ENCODE peak calls at places on chromosome 1, in eight cellular contexts. One of them, this sample, is unnamed.

GRCh38 chr1:228314315-228314657 is 92.3 kb downstream of the TRIM11 start:
- DNase-seq in EH: no peak
- DNase-seq in NCI-H2081: no peak
- DNase-seq in AG08396: no peak
- DNase-seq in ascending aorta: peak
- DNase-seq in Panc1: no peak
- DNase-seq in dorsolateral prefrontal cortex: no peak
- DNase-seq in stimulated activated CD4-positive, alpha-beta T cell treated with anti-CD3 and anti-CD28 coated beads, Interleukin-1b, Interleukin-23, amount 100 ng/mL, for 4 hours: no peak
- DNase-seq in this sample: no peak

GRCh38 chr1:244970236-244970652 is 105.9 kb upstream of the HNRNPU start:
- DNase-seq in EH: peak
- DNase-seq in NCI-H2081: peak
- DNase-seq in AG08396: no peak
- DNase-seq in ascending aorta: peak
- DNase-seq in Panc1: no peak
- DNase-seq in dorsolateral prefrontal cortex: no peak
- DNase-seq in stimulated activated CD4-positive, alpha-beta T cell treated with anti-CD3 and anti-CD28 coated beads, Interleukin-1b, Interleukin-23, amount 100 ng/mL, for 4 hours: no peak
- DNase-seq in this sample: peak

GRCh38 chr1:153540394-153541361 is at the start of gene S100A5:
- DNase-seq in EH: peak
- DNase-seq in NCI-H2081: no peak
- DNase-seq in AG08396: no peak
- DNase-seq in ascending aorta: no peak
- DNase-seq in Panc1: no peak
- DNase-seq in dorsolateral prefrontal cortex: no peak
- DNase-seq in stimulated activated CD4-positive, alpha-beta T cell treated with anti-CD3 and anti-CD28 coated beads, Interleukin-1b, Interleukin-23, amount 100 ng/mL, for 4 hours: peak
- DNase-seq in this sample: peak

GRCh38 chr1:109931189-109931672 is 20.6 kb downstream of the CSF1 start:
- DNase-seq in EH: peak
- DNase-seq in NCI-H2081: no peak
- DNase-seq in AG08396: peak
- DNase-seq in ascending aorta: peak
- DNase-seq in Panc1: no peak
- DNase-seq in dorsolateral prefrontal cortex: no peak
- DNase-seq in stimulated activated CD4-positive, alpha-beta T cell treated with anti-CD3 and anti-CD28 coated beads, Interleukin-1b, Interleukin-23, amount 100 ng/mL, for 4 hours: no peak
- DNase-seq in this sample: peak

GRCh38 chr1:111399792-111400610 is 27.5 kb downstream of the OVGP1 start:
- DNase-seq in EH: peak
- DNase-seq in NCI-H2081: peak
- DNase-seq in AG08396: peak
- DNase-seq in ascending aorta: peak
- DNase-seq in Panc1: peak
- DNase-seq in dorsolateral prefrontal cortex: no peak
- DNase-seq in stimulated activated CD4-positive, alpha-beta T cell treated with anti-CD3 and anti-CD28 coated beads, Interleukin-1b, Interleukin-23, amount 100 ng/mL, for 4 hours: peak
- DNase-seq in this sample: peak

GRCh38 chr1:180131510-180131909 is 23.2 kb upstream of the QSOX1 start:
- DNase-seq in EH: peak
- DNase-seq in NCI-H2081: no peak
- DNase-seq in AG08396: peak
- DNase-seq in ascending aorta: no peak
- DNase-seq in Panc1: no peak
- DNase-seq in dorsolateral prefrontal cortex: no peak
- DNase-seq in stimulated activated CD4-positive, alpha-beta T cell treated with anti-CD3 and anti-CD28 coated beads, Interleukin-1b, Interleukin-23, amount 100 ng/mL, for 4 hours: no peak
- DNase-seq in this sample: peak

GRCh38 chr1:64550505-64550904 is 80.6 kb downstream of the CACHD1 start:
- DNase-seq in EH: no peak
- DNase-seq in NCI-H2081: no peak
- DNase-seq in AG08396: no peak
- DNase-seq in ascending aorta: no peak
- DNase-seq in Panc1: no peak
- DNase-seq in dorsolateral prefrontal cortex: no peak
- DNase-seq in stimulated activated CD4-positive, alpha-beta T cell treated with anti-CD3 and anti-CD28 coated beads, Interleukin-1b, Interleukin-23, amount 100 ng/mL, for 4 hours: no peak
- DNase-seq in this sample: no peak

GRCh38 chr1:10475510-10475909 is 760 bp downstream of the PEX14 start:
- DNase-seq in EH: no peak
- DNase-seq in NCI-H2081: no peak
- DNase-seq in AG08396: no peak
- DNase-seq in ascending aorta: no peak
- DNase-seq in Panc1: no peak
- DNase-seq in dorsolateral prefrontal cortex: no peak
- DNase-seq in stimulated activated CD4-positive, alpha-beta T cell treated with anti-CD3 and anti-CD28 coated beads, Interleukin-1b, Interleukin-23, amount 100 ng/mL, for 4 hours: no peak
- DNase-seq in this sample: no peak

GRCh38 chr1:17587693-17588047 is 48.2 kb downstream of the ARHGEF10L start:
- DNase-seq in EH: peak
- DNase-seq in NCI-H2081: no peak
- DNase-seq in AG08396: peak
- DNase-seq in ascending aorta: no peak
- DNase-seq in Panc1: no peak
- DNase-seq in dorsolateral prefrontal cortex: no peak
- DNase-seq in stimulated activated CD4-positive, alpha-beta T cell treated with anti-CD3 and anti-CD28 coated beads, Interleukin-1b, Interleukin-23, amount 100 ng/mL, for 4 hours: no peak
- DNase-seq in this sample: peak

GRCh38 chr1:159916240-159917051 is 8.9 kb downstream of the TAGLN2 start:
- DNase-seq in EH: peak
- DNase-seq in NCI-H2081: peak
- DNase-seq in AG08396: peak
- DNase-seq in ascending aorta: no peak
- DNase-seq in Panc1: peak
- DNase-seq in dorsolateral prefrontal cortex: no peak
- DNase-seq in stimulated activated CD4-positive, alpha-beta T cell treated with anti-CD3 and anti-CD28 coated beads, Interleukin-1b, Interleukin-23, amount 100 ng/mL, for 4 hours: no peak
- DNase-seq in this sample: peak

GRCh38 chr1:179976970-179977651 is 22.5 kb downstream of the CEP350 start:
- DNase-seq in EH: no peak
- DNase-seq in NCI-H2081: no peak
- DNase-seq in AG08396: no peak
- DNase-seq in ascending aorta: no peak
- DNase-seq in Panc1: no peak
- DNase-seq in dorsolateral prefrontal cortex: no peak
- DNase-seq in stimulated activated CD4-positive, alpha-beta T cell treated with anti-CD3 and anti-CD28 coated beads, Interleukin-1b, Interleukin-23, amount 100 ng/mL, for 4 hours: no peak
- DNase-seq in this sample: no peak

GRCh38 chr1:25469177-25469576 is 38.5 kb downstream of the MACO1 start:
- DNase-seq in EH: peak
- DNase-seq in NCI-H2081: no peak
- DNase-seq in AG08396: no peak
- DNase-seq in ascending aorta: no peak
- DNase-seq in Panc1: no peak
- DNase-seq in dorsolateral prefrontal cortex: no peak
- DNase-seq in stimulated activated CD4-positive, alpha-beta T cell treated with anti-CD3 and anti-CD28 coated beads, Interleukin-1b, Interleukin-23, amount 100 ng/mL, for 4 hours: no peak
- DNase-seq in this sample: peak

GRCh38 chr1:24699628-24700027 is 45.6 kb upstream of the CLIC4 start:
- DNase-seq in EH: no peak
- DNase-seq in NCI-H2081: peak
- DNase-seq in AG08396: no peak
- DNase-seq in ascending aorta: no peak
- DNase-seq in Panc1: no peak
- DNase-seq in dorsolateral prefrontal cortex: no peak
- DNase-seq in stimulated activated CD4-positive, alpha-beta T cell treated with anti-CD3 and anti-CD28 coated beads, Interleukin-1b, Interleukin-23, amount 100 ng/mL, for 4 hours: no peak
- DNase-seq in this sample: no peak

GRCh38 chr1:52633291-52633754 is 355 bp downstream of the SHISAL2A start:
- DNase-seq in EH: peak
- DNase-seq in NCI-H2081: no peak
- DNase-seq in AG08396: no peak
- DNase-seq in ascending aorta: no peak
- DNase-seq in Panc1: no peak
- DNase-seq in dorsolateral prefrontal cortex: no peak
- DNase-seq in stimulated activated CD4-positive, alpha-beta T cell treated with anti-CD3 and anti-CD28 coated beads, Interleukin-1b, Interleukin-23, amount 100 ng/mL, for 4 hours: peak
- DNase-seq in this sample: peak

GRCh38 chr1:30768169-30768829 is 10.7 kb upstream of the LAPTM5 start:
- DNase-seq in EH: no peak
- DNase-seq in NCI-H2081: no peak
- DNase-seq in AG08396: no peak
- DNase-seq in ascending aorta: no peak
- DNase-seq in Panc1: no peak
- DNase-seq in dorsolateral prefrontal cortex: no peak
- DNase-seq in stimulated activated CD4-positive, alpha-beta T cell treated with anti-CD3 and anti-CD28 coated beads, Interleukin-1b, Interleukin-23, amount 100 ng/mL, for 4 hours: no peak
- DNase-seq in this sample: no peak

GRCh38 chr1:54701996-54702395 is 13.7 kb upstream of the TTC4 start:
- DNase-seq in EH: no peak
- DNase-seq in NCI-H2081: no peak
- DNase-seq in AG08396: no peak
- DNase-seq in ascending aorta: no peak
- DNase-seq in Panc1: no peak
- DNase-seq in dorsolateral prefrontal cortex: no peak
- DNase-seq in stimulated activated CD4-positive, alpha-beta T cell treated with anti-CD3 and anti-CD28 coated beads, Interleukin-1b, Interleukin-23, amount 100 ng/mL, for 4 hours: no peak
- DNase-seq in this sample: no peak